ENCODE peak calls at places on chromosomes 4 and X, in four cellular contexts. O, H, I and D are unnamed samples.

GRCh38 chr4:3176625-3177229 is 72.2 kb upstream of the MSANTD1 start:
- DNase-seq in O (no peak), I (no peak), H (no peak), D (no peak)

GRCh38 chr4:7416745-7417432 is 17.8 kb downstream of the PSAPL1 start:
- DNase-seq in H (no peak), O (no peak), I (peak), D (no peak)

GRCh38 chr4:56799824-56800756 is 21.4 kb downstream of the SPINK2 start:
- DNase-seq in O (peak), H (peak), I (peak), D (peak)

GRCh38 chr4:48558026-48558425 is 68.0 kb downstream of the ZAR1 start:
- DNase-seq in O (no peak), I (no peak), H (no peak), D (no peak)

GRCh38 chr4:1512738-1513660 is 106.8 kb upstream of the NKX1-1 start:
- DNase-seq in O (peak), I (peak), H (peak), D (peak)

GRCh38 chrX:130851569-130851968 is 51.4 kb downstream of the ENOX2 start:
- DNase-seq in I (no peak), H (no peak), O (no peak), D (no peak)

GRCh38 chr4:140152015-140152703 is 1.8 kb downstream of the MAML3 start:
- DNase-seq in O (peak), H (peak), I (peak), D (peak)

GRCh38 chr4:139732991-139733555 is 67.5 kb downstream of the MGST2 start:
- DNase-seq in I (no peak), H (no peak), O (no peak), D (no peak)

GRCh38 chr4:121041307-121042090 is 30.8 kb downstream of the NDNF start:
- DNase-seq in H (no peak), O (no peak), I (no peak), D (no peak)

GRCh38 chr4:85677286-85677685 is 202.3 kb downstream of the ARHGAP24 start:
- DNase-seq in O (no peak), H (no peak), I (peak), D (no peak)

GRCh38 chrX:44459501-44459900 is 83.2 kb downstream of the FUNDC1 start:
- DNase-seq in O (no peak), I (no peak), H (no peak), D (no peak)

GRCh38 chr4:127604949-127605709 is 27.6 kb upstream of the INTU start:
- DNase-seq in I (no peak), H (no peak), O (no peak), D (peak)

GRCh38 chrX:75155830-75156525 is at the start of gene ABCB7:
- DNase-seq in H (peak), I (peak), O (peak), D (peak)

GRCh38 chrX:78514852-78515251 is 144.3 kb downstream of the RTL3 start:
- DNase-seq in H (no peak), O (no peak), I (no peak), D (no peak)

GRCh38 chr4:137768196-137768595 is 235.9 kb upstream of the PCDH18 start:
- DNase-seq in I (no peak), H (no peak), O (no peak), D (no peak)

GRCh38 chr4:119314356-119314755 is 7.6 kb downstream of the FABP2 start:
- DNase-seq in O (peak), I (peak), H (no peak), D (peak)

GRCh38 chr4:23456864-23457263 is 433.0 kb downstream of the PPARGC1A start:
- DNase-seq in O (no peak), I (no peak), H (no peak), D (no peak)